ENCODE peak calls at places on chromosomes 1 and 21, in seven cellular contexts. One of them, this sample, is unnamed.

GRCh38 chr1:246036175-246036574 is 470.9 kb downstream of the SMYD3 start:
- DNase-seq in HTR-8/SVneo: no peak
- DNase-seq in DMS153: no peak
- DNase-seq in 8988T: no peak
- DNase-seq in GOT3: no peak
- DNase-seq in NCI-H1417: no peak
- DNase-seq in adipocyte: peak; percentile 21
- DNase-seq in this sample: no peak

GRCh38 chr1:54230507-54231339 is 30.8 kb downstream of the MRPL37 start:
- DNase-seq in GOT3: no peak
- DNase-seq in DMS153: no peak
- DNase-seq in HTR-8/SVneo: no peak
- DNase-seq in adipocyte: no peak
- DNase-seq in NCI-H1417: no peak
- DNase-seq in 8988T: no peak
- DNase-seq in this sample: no peak

GRCh38 chr1:174769961-174770549 is 229.7 kb upstream of the CACYBP start:
- DNase-seq in adipocyte: peak; percentile 79
- DNase-seq in 8988T: no peak
- DNase-seq in DMS153: peak; percentile 70
- DNase-seq in GOT3: no peak
- DNase-seq in HTR-8/SVneo: peak; percentile 20
- DNase-seq in NCI-H1417: peak; percentile 80
- DNase-seq in this sample: peak; percentile 1

GRCh38 chr1:164949758-164950452 is 390.9 kb downstream of the PBX1 start:
- DNase-seq in adipocyte: no peak
- DNase-seq in NCI-H1417: no peak
- DNase-seq in DMS153: no peak
- DNase-seq in GOT3: no peak
- DNase-seq in 8988T: no peak
- DNase-seq in HTR-8/SVneo: no peak
- DNase-seq in this sample: no peak

GRCh38 chr1:150106331-150106730 is 38.8 kb downstream of the VPS45 start:
- DNase-seq in HTR-8/SVneo: no peak
- DNase-seq in adipocyte: peak; percentile 7
- DNase-seq in NCI-H1417: no peak
- DNase-seq in GOT3: no peak
- DNase-seq in 8988T: no peak
- DNase-seq in DMS153: no peak
- DNase-seq in this sample: no peak

GRCh38 chr21:37273440-37273839 is 6.3 kb upstream of the VPS26C start:
- DNase-seq in 8988T: no peak
- DNase-seq in GOT3: no peak
- DNase-seq in NCI-H1417: no peak
- DNase-seq in adipocyte: no peak
- DNase-seq in DMS153: no peak
- DNase-seq in HTR-8/SVneo: no peak
- DNase-seq in this sample: no peak

GRCh38 chr1:115705085-115706008 is 63.2 kb downstream of the CASQ2 start:
- DNase-seq in DMS153: no peak
- DNase-seq in GOT3: no peak
- DNase-seq in NCI-H1417: no peak
- DNase-seq in HTR-8/SVneo: no peak
- DNase-seq in adipocyte: peak; percentile 46
- DNase-seq in 8988T: no peak
- DNase-seq in this sample: no peak

GRCh38 chr1:247365023-247365422 is 33.4 kb upstream of the ZNF496 start:
- DNase-seq in NCI-H1417: no peak
- DNase-seq in adipocyte: no peak
- DNase-seq in HTR-8/SVneo: no peak
- DNase-seq in 8988T: no peak
- DNase-seq in DMS153: no peak
- DNase-seq in GOT3: no peak
- DNase-seq in this sample: no peak

GRCh38 chr21:44965251-44966022 is 25.6 kb downstream of the SLX9 start:
- DNase-seq in 8988T: no peak
- DNase-seq in NCI-H1417: peak; percentile 14
- DNase-seq in GOT3: no peak
- DNase-seq in DMS153: no peak
- DNase-seq in adipocyte: peak; percentile 26
- DNase-seq in HTR-8/SVneo: peak; percentile 41
- DNase-seq in this sample: no peak

GRCh38 chr21:30616125-30616524 is at the start of gene KRTAP20-1:
- DNase-seq in 8988T: no peak
- DNase-seq in HTR-8/SVneo: no peak
- DNase-seq in NCI-H1417: no peak
- DNase-seq in DMS153: no peak
- DNase-seq in GOT3: no peak
- DNase-seq in adipocyte: no peak
- DNase-seq in this sample: no peak

GRCh38 chr1:24970399-24970753 is 40.3 kb upstream of the RUNX3 start:
- DNase-seq in adipocyte: peak; percentile 33
- DNase-seq in DMS153: no peak
- DNase-seq in NCI-H1417: no peak
- DNase-seq in HTR-8/SVneo: peak; percentile 55
- DNase-seq in GOT3: no peak
- DNase-seq in 8988T: peak; percentile 52
- DNase-seq in this sample: no peak

GRCh38 chr1:158002022-158002629 is 8.7 kb downstream of the KIRREL1 start:
- DNase-seq in adipocyte: peak; percentile 87
- DNase-seq in GOT3: no peak
- DNase-seq in HTR-8/SVneo: no peak
- DNase-seq in 8988T: no peak
- DNase-seq in NCI-H1417: no peak
- DNase-seq in DMS153: no peak
- DNase-seq in this sample: no peak

GRCh38 chr1:6674796-6675195 is 26.8 kb downstream of the DNAJC11 start:
- DNase-seq in 8988T: no peak
- DNase-seq in NCI-H1417: no peak
- DNase-seq in adipocyte: no peak
- DNase-seq in HTR-8/SVneo: no peak
- DNase-seq in DMS153: no peak
- DNase-seq in GOT3: no peak
- DNase-seq in this sample: no peak

GRCh38 chr21:41360072-41360821 is 1.6 kb upstream of the MX2 start:
- DNase-seq in DMS153: peak; percentile 81
- DNase-seq in adipocyte: peak; percentile 64
- DNase-seq in 8988T: no peak
- DNase-seq in NCI-H1417: peak; percentile 84
- DNase-seq in HTR-8/SVneo: no peak
- DNase-seq in GOT3: no peak
- DNase-seq in this sample: peak; percentile 10

GRCh38 chr1:151949371-151950193 is 40.3 kb upstream of the THEM4 start:
- DNase-seq in GOT3: no peak
- DNase-seq in NCI-H1417: no peak
- DNase-seq in 8988T: no peak
- DNase-seq in HTR-8/SVneo: no peak
- DNase-seq in adipocyte: no peak
- DNase-seq in DMS153: no peak
- DNase-seq in this sample: no peak

GRCh38 chr1:30027247-30027646 is 696.1 kb downstream of the MATN1 start:
- DNase-seq in 8988T: no peak
- DNase-seq in GOT3: no peak
- DNase-seq in NCI-H1417: no peak
- DNase-seq in adipocyte: no peak
- DNase-seq in HTR-8/SVneo: no peak
- DNase-seq in DMS153: no peak
- DNase-seq in this sample: no peak

GRCh38 chr21:43797925-43798715 is 8.7 kb downstream of the RRP1 start:
- DNase-seq in GOT3: no peak
- DNase-seq in adipocyte: no peak
- DNase-seq in NCI-H1417: no peak
- DNase-seq in HTR-8/SVneo: no peak
- DNase-seq in 8988T: no peak
- DNase-seq in DMS153: no peak
- DNase-seq in this sample: no peak

GRCh38 chr1:92708368-92708950 is 76.4 kb downstream of the EVI5 start:
- DNase-seq in adipocyte: no peak
- DNase-seq in DMS153: no peak
- DNase-seq in GOT3: no peak
- DNase-seq in HTR-8/SVneo: no peak
- DNase-seq in NCI-H1417: no peak
- DNase-seq in 8988T: no peak
- DNase-seq in this sample: no peak